ENCODE peak calls at places on chromosomes 1 and 21, in seven cellular contexts. One of them, this sample, is unnamed.
A peak's percentile ranks its signal among the peaks of the same experiment; 100 is the strongest.

GRCh38 chr1:86224651-86225050 is 68.1 kb upstream of the COL24A1 start:
- DNase-seq in mucosa of gallbladder: no peak
- DNase-seq in CD8-positive, alpha-beta memory T cell: no peak
- DNase-seq in OCI-LY7: no peak
- DNase-seq in HL-60: no peak
- DNase-seq in activated CD8-positive, alpha-beta memory T cell treated with anti-CD3 and anti-CD28 coated beads for 1 hour: no peak
- DNase-seq in CD4-positive, alpha-beta T cell: no peak
- DNase-seq in this sample: no peak

GRCh38 chr21:44353200-44353970 is at the start of gene TRPM2:
- DNase-seq in activated CD8-positive, alpha-beta memory T cell treated with anti-CD3 and anti-CD28 coated beads for 1 hour: no peak
- DNase-seq in mucosa of gallbladder: peak; percentile 47
- DNase-seq in HL-60: peak; percentile 97
- DNase-seq in OCI-LY7: peak; percentile 73
- DNase-seq in CD8-positive, alpha-beta memory T cell: no peak
- DNase-seq in CD4-positive, alpha-beta T cell: no peak
- DNase-seq in this sample: no peak

GRCh38 chr1:214454619-214455396 is 96.6 kb downstream of the PTPN14 start:
- DNase-seq in mucosa of gallbladder: no peak
- DNase-seq in activated CD8-positive, alpha-beta memory T cell treated with anti-CD3 and anti-CD28 coated beads for 1 hour: no peak
- DNase-seq in OCI-LY7: no peak
- DNase-seq in CD4-positive, alpha-beta T cell: no peak
- DNase-seq in CD8-positive, alpha-beta memory T cell: no peak
- DNase-seq in HL-60: peak; percentile 31
- DNase-seq in this sample: no peak

GRCh38 chr1:215539803-215540575 is 27.1 kb upstream of the KCTD3 start:
- DNase-seq in HL-60: no peak
- DNase-seq in CD8-positive, alpha-beta memory T cell: no peak
- DNase-seq in mucosa of gallbladder: peak; percentile 34
- DNase-seq in activated CD8-positive, alpha-beta memory T cell treated with anti-CD3 and anti-CD28 coated beads for 1 hour: no peak
- DNase-seq in CD4-positive, alpha-beta T cell: no peak
- DNase-seq in OCI-LY7: no peak
- DNase-seq in this sample: no peak

GRCh38 chr1:30763654-30764248 is 6.2 kb upstream of the LAPTM5 start:
- DNase-seq in activated CD8-positive, alpha-beta memory T cell treated with anti-CD3 and anti-CD28 coated beads for 1 hour: no peak
- DNase-seq in OCI-LY7: no peak
- DNase-seq in CD8-positive, alpha-beta memory T cell: no peak
- DNase-seq in CD4-positive, alpha-beta T cell: no peak
- DNase-seq in HL-60: no peak
- DNase-seq in mucosa of gallbladder: no peak
- DNase-seq in this sample: no peak

GRCh38 chr1:164581762-164582161 is 22.8 kb downstream of the PBX1 start:
- DNase-seq in CD4-positive, alpha-beta T cell: no peak
- DNase-seq in OCI-LY7: no peak
- DNase-seq in mucosa of gallbladder: no peak
- DNase-seq in CD8-positive, alpha-beta memory T cell: no peak
- DNase-seq in HL-60: no peak
- DNase-seq in activated CD8-positive, alpha-beta memory T cell treated with anti-CD3 and anti-CD28 coated beads for 1 hour: no peak
- DNase-seq in this sample: no peak

GRCh38 chr1:54278941-54279422 is 79.0 kb downstream of the MRPL37 start:
- DNase-seq in OCI-LY7: no peak
- DNase-seq in activated CD8-positive, alpha-beta memory T cell treated with anti-CD3 and anti-CD28 coated beads for 1 hour: no peak
- DNase-seq in CD8-positive, alpha-beta memory T cell: no peak
- DNase-seq in mucosa of gallbladder: peak; percentile 87
- DNase-seq in HL-60: no peak
- DNase-seq in CD4-positive, alpha-beta T cell: no peak
- DNase-seq in this sample: no peak

GRCh38 chr1:6954596-6954995 is 169.3 kb downstream of the CAMTA1 start:
- DNase-seq in HL-60: no peak
- DNase-seq in OCI-LY7: no peak
- DNase-seq in mucosa of gallbladder: no peak
- DNase-seq in activated CD8-positive, alpha-beta memory T cell treated with anti-CD3 and anti-CD28 coated beads for 1 hour: no peak
- DNase-seq in CD4-positive, alpha-beta T cell: no peak
- DNase-seq in CD8-positive, alpha-beta memory T cell: no peak
- DNase-seq in this sample: no peak

GRCh38 chr1:57857809-57858208 is 433.9 kb upstream of the DAB1 start:
- DNase-seq in OCI-LY7: no peak
- DNase-seq in activated CD8-positive, alpha-beta memory T cell treated with anti-CD3 and anti-CD28 coated beads for 1 hour: no peak
- DNase-seq in mucosa of gallbladder: no peak
- DNase-seq in HL-60: no peak
- DNase-seq in CD8-positive, alpha-beta memory T cell: no peak
- DNase-seq in CD4-positive, alpha-beta T cell: no peak
- DNase-seq in this sample: no peak

GRCh38 chr1:41578712-41579335 is 94.3 kb upstream of the EDN2 start:
- DNase-seq in HL-60: no peak
- DNase-seq in CD4-positive, alpha-beta T cell: no peak
- DNase-seq in activated CD8-positive, alpha-beta memory T cell treated with anti-CD3 and anti-CD28 coated beads for 1 hour: no peak
- DNase-seq in OCI-LY7: peak; percentile 29
- DNase-seq in CD8-positive, alpha-beta memory T cell: no peak
- DNase-seq in mucosa of gallbladder: no peak
- DNase-seq in this sample: no peak

GRCh38 chr1:48405400-48405799 is 66.6 kb downstream of the SPATA6 start:
- DNase-seq in mucosa of gallbladder: no peak
- DNase-seq in HL-60: no peak
- DNase-seq in OCI-LY7: no peak
- DNase-seq in CD4-positive, alpha-beta T cell: no peak
- DNase-seq in activated CD8-positive, alpha-beta memory T cell treated with anti-CD3 and anti-CD28 coated beads for 1 hour: no peak
- DNase-seq in CD8-positive, alpha-beta memory T cell: no peak
- DNase-seq in this sample: no peak

GRCh38 chr1:66598670-66599069 is 64.7 kb downstream of the SGIP1 start:
- DNase-seq in HL-60: no peak
- DNase-seq in OCI-LY7: no peak
- DNase-seq in CD4-positive, alpha-beta T cell: no peak
- DNase-seq in CD8-positive, alpha-beta memory T cell: no peak
- DNase-seq in mucosa of gallbladder: no peak
- DNase-seq in activated CD8-positive, alpha-beta memory T cell treated with anti-CD3 and anti-CD28 coated beads for 1 hour: no peak
- DNase-seq in this sample: no peak

GRCh38 chr1:60842294-60842693 is 240.1 kb upstream of the NFIA start:
- DNase-seq in OCI-LY7: no peak
- DNase-seq in HL-60: no peak
- DNase-seq in CD4-positive, alpha-beta T cell: no peak
- DNase-seq in activated CD8-positive, alpha-beta memory T cell treated with anti-CD3 and anti-CD28 coated beads for 1 hour: no peak
- DNase-seq in mucosa of gallbladder: no peak
- DNase-seq in CD8-positive, alpha-beta memory T cell: no peak
- DNase-seq in this sample: no peak

GRCh38 chr1:26288311-26288941 is 8.5 kb downstream of the SH3BGRL3 start:
- DNase-seq in activated CD8-positive, alpha-beta memory T cell treated with anti-CD3 and anti-CD28 coated beads for 1 hour: no peak
- DNase-seq in CD4-positive, alpha-beta T cell: peak; percentile 72
- DNase-seq in CD8-positive, alpha-beta memory T cell: no peak
- DNase-seq in OCI-LY7: peak; percentile 83
- DNase-seq in mucosa of gallbladder: no peak
- DNase-seq in HL-60: peak; percentile 89
- DNase-seq in this sample: no peak

GRCh38 chr1:209875510-209875909 is 47.7 kb downstream of the UTP25 start:
- DNase-seq in CD8-positive, alpha-beta memory T cell: no peak
- DNase-seq in OCI-LY7: no peak
- DNase-seq in HL-60: no peak
- DNase-seq in CD4-positive, alpha-beta T cell: no peak
- DNase-seq in mucosa of gallbladder: no peak
- DNase-seq in activated CD8-positive, alpha-beta memory T cell treated with anti-CD3 and anti-CD28 coated beads for 1 hour: no peak
- DNase-seq in this sample: peak; percentile 33

GRCh38 chr21:42120056-42120903 is 49.2 kb downstream of the UMODL1 start:
- DNase-seq in CD4-positive, alpha-beta T cell: no peak
- DNase-seq in HL-60: peak; percentile 43
- DNase-seq in mucosa of gallbladder: no peak
- DNase-seq in OCI-LY7: peak; percentile 95
- DNase-seq in CD8-positive, alpha-beta memory T cell: no peak
- DNase-seq in activated CD8-positive, alpha-beta memory T cell treated with anti-CD3 and anti-CD28 coated beads for 1 hour: no peak
- DNase-seq in this sample: no peak

GRCh38 chr1:19684677-19685076 is 20.0 kb downstream of the HTR6 start:
- DNase-seq in OCI-LY7: no peak
- DNase-seq in activated CD8-positive, alpha-beta memory T cell treated with anti-CD3 and anti-CD28 coated beads for 1 hour: no peak
- DNase-seq in mucosa of gallbladder: no peak
- DNase-seq in CD8-positive, alpha-beta memory T cell: no peak
- DNase-seq in CD4-positive, alpha-beta T cell: no peak
- DNase-seq in HL-60: no peak
- DNase-seq in this sample: no peak

GRCh38 chr1:241579434-241579833 is 47.3 kb downstream of the KMO start:
- DNase-seq in mucosa of gallbladder: no peak
- DNase-seq in CD4-positive, alpha-beta T cell: no peak
- DNase-seq in CD8-positive, alpha-beta memory T cell: no peak
- DNase-seq in HL-60: no peak
- DNase-seq in OCI-LY7: no peak
- DNase-seq in activated CD8-positive, alpha-beta memory T cell treated with anti-CD3 and anti-CD28 coated beads for 1 hour: no peak
- DNase-seq in this sample: no peak

GRCh38 chr1:237879195-237879594 is 11.5 kb downstream of the ZP4 start:
- DNase-seq in CD4-positive, alpha-beta T cell: no peak
- DNase-seq in activated CD8-positive, alpha-beta memory T cell treated with anti-CD3 and anti-CD28 coated beads for 1 hour: no peak
- DNase-seq in CD8-positive, alpha-beta memory T cell: no peak
- DNase-seq in HL-60: no peak
- DNase-seq in OCI-LY7: no peak
- DNase-seq in mucosa of gallbladder: no peak
- DNase-seq in this sample: no peak